ENCODE peak calls at places on chromosomes 4 and X, in seven cellular contexts. One of them, this sample, is unnamed.

GRCh38 chr4:62208921-62209320 is 1008.8 kb downstream of the ADGRL3 start:
- DNase-seq in A549: no peak
- DNase-seq in SK-N-SH: no peak
- DNase-seq in sigmoid colon: no peak
- DNase-seq in tibial nerve: no peak
- DNase-seq in suprapubic skin: no peak
- DNase-seq in GM12878: no peak
- DNase-seq in this sample: no peak

GRCh38 chr4:6444587-6444986 is 27.8 kb downstream of the PPP2R2C start:
- DNase-seq in SK-N-SH: no peak
- DNase-seq in sigmoid colon: no peak
- DNase-seq in tibial nerve: no peak
- DNase-seq in suprapubic skin: no peak
- DNase-seq in A549: no peak
- DNase-seq in GM12878: no peak
- DNase-seq in this sample: no peak

GRCh38 chrX:40720811-40721210 is 14.5 kb downstream of the MED14 start:
- DNase-seq in suprapubic skin: no peak
- DNase-seq in GM12878: no peak
- DNase-seq in SK-N-SH: no peak
- DNase-seq in A549: no peak
- DNase-seq in sigmoid colon: no peak
- DNase-seq in tibial nerve: no peak
- DNase-seq in this sample: no peak

GRCh38 chrX:54810532-54810931 is 3.0 kb downstream of the MAGED2 start:
- DNase-seq in GM12878: no peak
- DNase-seq in SK-N-SH: no peak
- DNase-seq in tibial nerve: no peak
- DNase-seq in A549: no peak
- DNase-seq in suprapubic skin: no peak
- DNase-seq in sigmoid colon: no peak
- DNase-seq in this sample: no peak

GRCh38 chr4:7625073-7625472 is 190.3 kb upstream of the PSAPL1 start:
- DNase-seq in A549: no peak
- DNase-seq in SK-N-SH: no peak
- DNase-seq in GM12878: no peak
- DNase-seq in suprapubic skin: no peak
- DNase-seq in tibial nerve: no peak
- DNase-seq in sigmoid colon: no peak
- DNase-seq in this sample: no peak

GRCh38 chr4:18733956-18734872 is 712.7 kb upstream of the LCORL start:
- DNase-seq in sigmoid colon: no peak
- DNase-seq in tibial nerve: no peak
- DNase-seq in suprapubic skin: no peak
- DNase-seq in SK-N-SH: no peak
- DNase-seq in A549: no peak
- DNase-seq in GM12878: no peak
- DNase-seq in this sample: no peak

GRCh38 chr4:112327950-112328349 is 30.8 kb downstream of the ALPK1 start:
- DNase-seq in sigmoid colon: no peak
- DNase-seq in GM12878: peak; percentile 73
- DNase-seq in suprapubic skin: no peak
- DNase-seq in SK-N-SH: peak; percentile 27
- DNase-seq in A549: peak; percentile 27
- DNase-seq in tibial nerve: no peak
- DNase-seq in this sample: no peak

GRCh38 chrX:15146515-15146914 is 123.4 kb downstream of the ASB9 start:
- DNase-seq in A549: peak; percentile 2
- DNase-seq in tibial nerve: no peak
- DNase-seq in sigmoid colon: no peak
- DNase-seq in suprapubic skin: no peak
- DNase-seq in SK-N-SH: peak; percentile 22
- DNase-seq in GM12878: no peak
- DNase-seq in this sample: no peak

GRCh38 chr4:123106741-123107140 is 184.3 kb upstream of the NUDT6 start:
- DNase-seq in SK-N-SH: no peak
- DNase-seq in GM12878: no peak
- DNase-seq in sigmoid colon: no peak
- DNase-seq in A549: no peak
- DNase-seq in tibial nerve: no peak
- DNase-seq in suprapubic skin: no peak
- DNase-seq in this sample: peak; percentile 58

GRCh38 chr4:106541253-106541652 is 172.7 kb upstream of the GIMD1 start:
- DNase-seq in A549: peak; percentile 0
- DNase-seq in sigmoid colon: no peak
- DNase-seq in GM12878: no peak
- DNase-seq in suprapubic skin: no peak
- DNase-seq in SK-N-SH: no peak
- DNase-seq in tibial nerve: no peak
- DNase-seq in this sample: no peak

GRCh38 chr4:3302164-3302785 is 9.5 kb downstream of the RGS12 start:
- DNase-seq in tibial nerve: no peak
- DNase-seq in GM12878: peak; percentile 21
- DNase-seq in sigmoid colon: peak; percentile 57
- DNase-seq in A549: no peak
- DNase-seq in SK-N-SH: no peak
- DNase-seq in suprapubic skin: peak; percentile 79
- DNase-seq in this sample: no peak

GRCh38 chr4:39452153-39452859 is 6.4 kb downstream of the RPL9 start:
- DNase-seq in GM12878: no peak
- DNase-seq in A549: no peak
- DNase-seq in tibial nerve: no peak
- DNase-seq in suprapubic skin: no peak
- DNase-seq in SK-N-SH: no peak
- DNase-seq in sigmoid colon: no peak
- DNase-seq in this sample: no peak

GRCh38 chr4:48121180-48121579 is 12.9 kb downstream of the TXK start:
- DNase-seq in SK-N-SH: no peak
- DNase-seq in GM12878: no peak
- DNase-seq in suprapubic skin: no peak
- DNase-seq in A549: no peak
- DNase-seq in sigmoid colon: no peak
- DNase-seq in tibial nerve: no peak
- DNase-seq in this sample: no peak

GRCh38 chr4:140943887-140944515 is 187.8 kb upstream of the TBC1D9 start:
- DNase-seq in A549: no peak
- DNase-seq in suprapubic skin: no peak
- DNase-seq in sigmoid colon: no peak
- DNase-seq in GM12878: no peak
- DNase-seq in SK-N-SH: no peak
- DNase-seq in tibial nerve: no peak
- DNase-seq in this sample: no peak

GRCh38 chr4:4758708-4759107 is 100.8 kb upstream of the MSX1 start:
- DNase-seq in GM12878: peak; percentile 38
- DNase-seq in tibial nerve: no peak
- DNase-seq in sigmoid colon: no peak
- DNase-seq in suprapubic skin: no peak
- DNase-seq in A549: no peak
- DNase-seq in SK-N-SH: no peak
- DNase-seq in this sample: no peak

GRCh38 chr4:172207258-172207657 is 394.1 kb downstream of the GALNTL6 start:
- DNase-seq in suprapubic skin: no peak
- DNase-seq in sigmoid colon: no peak
- DNase-seq in GM12878: no peak
- DNase-seq in SK-N-SH: no peak
- DNase-seq in tibial nerve: no peak
- DNase-seq in A549: no peak
- DNase-seq in this sample: no peak

GRCh38 chr4:122930877-122931276 is 8.5 kb upstream of the NUDT6 start:
- DNase-seq in A549: no peak
- DNase-seq in suprapubic skin: no peak
- DNase-seq in tibial nerve: no peak
- DNase-seq in SK-N-SH: no peak
- DNase-seq in sigmoid colon: no peak
- DNase-seq in GM12878: no peak
- DNase-seq in this sample: no peak

GRCh38 chr4:121690001-121690400 is 6.8 kb downstream of the ANXA5 start:
- DNase-seq in A549: no peak
- DNase-seq in tibial nerve: no peak
- DNase-seq in sigmoid colon: no peak
- DNase-seq in suprapubic skin: no peak
- DNase-seq in SK-N-SH: no peak
- DNase-seq in GM12878: no peak
- DNase-seq in this sample: no peak

GRCh38 chr4:121147923-121148443 is 16.1 kb downstream of the TNIP3 start:
- DNase-seq in suprapubic skin: no peak
- DNase-seq in SK-N-SH: no peak
- DNase-seq in sigmoid colon: no peak
- DNase-seq in A549: no peak
- DNase-seq in GM12878: no peak
- DNase-seq in tibial nerve: no peak
- DNase-seq in this sample: no peak

GRCh38 chrX:103685396-103685795 is 1.1 kb downstream of the MORF4L2 start:
- DNase-seq in sigmoid colon: no peak
- DNase-seq in suprapubic skin: no peak
- DNase-seq in SK-N-SH: peak; percentile 28
- DNase-seq in A549: peak; percentile 12
- DNase-seq in GM12878: no peak
- DNase-seq in tibial nerve: no peak
- DNase-seq in this sample: no peak

GRCh38 chr4:133403913-133404312 is 254.8 kb downstream of the PCDH10 start:
- DNase-seq in tibial nerve: no peak
- DNase-seq in sigmoid colon: no peak
- DNase-seq in SK-N-SH: no peak
- DNase-seq in A549: no peak
- DNase-seq in GM12878: no peak
- DNase-seq in suprapubic skin: no peak
- DNase-seq in this sample: no peak

GRCh38 chrX:35842657-35843056 is 44.5 kb downstream of the MAGEB16 start:
- DNase-seq in A549: no peak
- DNase-seq in sigmoid colon: no peak
- DNase-seq in SK-N-SH: no peak
- DNase-seq in GM12878: no peak
- DNase-seq in tibial nerve: no peak
- DNase-seq in suprapubic skin: no peak
- DNase-seq in this sample: no peak

GRCh38 chrX:39903937-39904336 is 193.8 kb downstream of the BCOR start:
- DNase-seq in tibial nerve: no peak
- DNase-seq in GM12878: no peak
- DNase-seq in sigmoid colon: no peak
- DNase-seq in SK-N-SH: no peak
- DNase-seq in A549: peak; percentile 38
- DNase-seq in suprapubic skin: no peak
- DNase-seq in this sample: no peak

GRCh38 chrX:71989768-71990167 is 79.1 kb downstream of the NHSL2 start:
- DNase-seq in SK-N-SH: no peak
- DNase-seq in sigmoid colon: no peak
- DNase-seq in suprapubic skin: no peak
- DNase-seq in tibial nerve: peak; percentile 27
- DNase-seq in GM12878: no peak
- DNase-seq in A549: peak; percentile 44
- DNase-seq in this sample: no peak

GRCh38 chr4:69787879-69788278 is 27.5 kb upstream of the SULT1B1 start:
- DNase-seq in sigmoid colon: no peak
- DNase-seq in A549: no peak
- DNase-seq in GM12878: no peak
- DNase-seq in suprapubic skin: no peak
- DNase-seq in SK-N-SH: no peak
- DNase-seq in tibial nerve: no peak
- DNase-seq in this sample: no peak

GRCh38 chrX:13923289-13923688 is 106.4 kb upstream of the GPM6B start:
- DNase-seq in suprapubic skin: no peak
- DNase-seq in SK-N-SH: no peak
- DNase-seq in GM12878: no peak
- DNase-seq in sigmoid colon: no peak
- DNase-seq in A549: no peak
- DNase-seq in tibial nerve: no peak
- DNase-seq in this sample: no peak
- TF ChIP-seq EP300 in suprapubic skin: no peak
- TF ChIP-seq EP300 in SK-N-SH: no peak
- TF ChIP-seq EP300 in GM12878: no peak
- TF ChIP-seq EP300 in sigmoid colon: no peak
- TF ChIP-seq EP300 in A549: no peak
- TF ChIP-seq EP300 in tibial nerve: no peak
- TF ChIP-seq EP300 in this sample: no peak

GRCh38 chr4:149056615-149057014 is 614.4 kb upstream of the NR3C2 start:
- DNase-seq in GM12878: no peak
- DNase-seq in A549: no peak
- DNase-seq in tibial nerve: no peak
- DNase-seq in sigmoid colon: no peak
- DNase-seq in SK-N-SH: no peak
- DNase-seq in suprapubic skin: no peak
- DNase-seq in this sample: no peak
- TF ChIP-seq EP300 in GM12878: no peak
- TF ChIP-seq EP300 in A549: no peak
- TF ChIP-seq EP300 in tibial nerve: no peak
- TF ChIP-seq EP300 in sigmoid colon: no peak
- TF ChIP-seq EP300 in SK-N-SH: no peak
- TF ChIP-seq EP300 in suprapubic skin: no peak
- TF ChIP-seq EP300 in this sample: no peak

GRCh38 chr4:45033676-45034410 is 307.5 kb upstream of the GNPDA2 start:
- DNase-seq in tibial nerve: no peak
- DNase-seq in suprapubic skin: no peak
- DNase-seq in GM12878: no peak
- DNase-seq in A549: no peak
- DNase-seq in SK-N-SH: no peak
- DNase-seq in sigmoid colon: no peak
- DNase-seq in this sample: no peak

GRCh38 chr4:45036677-45037076 is 310.3 kb upstream of the GNPDA2 start:
- DNase-seq in GM12878: no peak
- DNase-seq in tibial nerve: no peak
- DNase-seq in SK-N-SH: no peak
- DNase-seq in A549: no peak
- DNase-seq in sigmoid colon: no peak
- DNase-seq in suprapubic skin: no peak
- DNase-seq in this sample: no peak
- TF ChIP-seq EP300 in GM12878: no peak
- TF ChIP-seq EP300 in tibial nerve: no peak
- TF ChIP-seq EP300 in SK-N-SH: no peak
- TF ChIP-seq EP300 in A549: no peak
- TF ChIP-seq EP300 in sigmoid colon: no peak
- TF ChIP-seq EP300 in suprapubic skin: no peak
- TF ChIP-seq EP300 in this sample: no peak

DNA sequence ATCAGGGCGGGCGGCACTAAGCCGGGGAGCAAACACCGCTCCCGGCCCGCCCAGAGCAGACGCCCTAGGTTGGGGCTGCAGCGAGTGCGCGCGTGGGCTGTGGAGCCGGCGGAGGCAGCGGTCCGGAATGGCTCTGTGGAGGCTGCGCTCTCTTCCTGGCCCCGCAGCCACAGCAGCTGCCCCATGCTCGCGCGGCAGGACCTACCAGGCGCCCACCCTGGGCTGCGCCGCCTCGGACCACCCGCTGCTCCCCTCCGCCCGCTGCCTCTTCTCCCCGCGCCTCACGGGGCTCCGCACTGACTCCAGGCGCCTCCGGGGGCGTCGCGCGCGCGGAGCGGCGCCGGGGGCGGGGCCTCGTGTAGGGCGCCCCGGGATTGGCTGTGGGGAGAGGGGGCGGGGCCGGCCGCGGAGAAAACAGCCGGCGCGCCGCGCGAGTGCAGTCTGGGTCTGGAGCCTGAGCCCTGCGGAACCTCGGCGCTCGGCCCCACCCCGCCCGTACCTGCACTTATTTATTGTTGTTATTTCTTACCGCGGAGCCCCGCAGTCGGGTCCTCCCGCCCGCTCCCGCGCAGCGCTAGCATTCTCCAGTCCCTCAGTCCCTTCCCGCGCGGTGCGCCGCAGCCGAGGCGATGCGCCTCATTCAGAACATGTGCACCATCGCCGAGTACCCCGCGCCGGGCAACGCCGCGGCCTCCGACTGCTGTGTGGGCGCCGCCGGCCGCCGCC is at the start of gene RASL11B:
- DNase-seq in sigmoid colon: peak; percentile 87
- DNase-seq in SK-N-SH: peak; percentile 98
- DNase-seq in suprapubic skin: peak; percentile 85
- DNase-seq in tibial nerve: peak; percentile 72
- DNase-seq in A549: peak; percentile 40
- DNase-seq in GM12878: peak; percentile 4
- DNase-seq in this sample: peak; percentile 97
- TF ChIP-seq EP300 in sigmoid colon: no peak
- TF ChIP-seq EP300 in SK-N-SH: no peak
- TF ChIP-seq EP300 in suprapubic skin: no peak
- TF ChIP-seq EP300 in tibial nerve: peak; percentile 47
- TF ChIP-seq EP300 in A549: no peak
- TF ChIP-seq EP300 in GM12878: no peak
- TF ChIP-seq EP300 in this sample: no peak

This sample was measured in upper lobe of left lung.